ENCODE peak calls at places on chromosomes 5 and 9, in five cellular contexts. One of them, this sample, is unnamed.

GRCh38 chr9:120926397-120926928 is at the start of gene TRAF1:
- DNase-seq in left lung: no peak
- DNase-seq in upper lobe of left lung: no peak
- DNase-seq in PC-3: no peak
- DNase-seq in Panc1: no peak
- DNase-seq in this sample: no peak

GRCh38 chr5:181028032-181028819 is 11.8 kb upstream of the BTNL9 start:
- DNase-seq in left lung: peak; percentile 45
- DNase-seq in upper lobe of left lung: no peak
- DNase-seq in PC-3: no peak
- DNase-seq in Panc1: peak; percentile 45
- DNase-seq in this sample: peak; percentile 45

GRCh38 chr9:129505270-129505881 is 115.5 kb downstream of the C9orf50 start:
- DNase-seq in left lung: peak; percentile 63
- DNase-seq in upper lobe of left lung: no peak
- DNase-seq in PC-3: no peak
- DNase-seq in Panc1: no peak
- DNase-seq in this sample: no peak

GRCh38 chr9:125649315-125649714 is 57.7 kb downstream of the MAPKAP1 start:
- DNase-seq in left lung: no peak
- DNase-seq in upper lobe of left lung: peak; percentile 55
- DNase-seq in PC-3: peak; percentile 85
- DNase-seq in Panc1: no peak
- DNase-seq in this sample: no peak

GRCh38 chr5:159316519-159317383 is 13.5 kb downstream of the IL12B start:
- DNase-seq in left lung: no peak
- DNase-seq in upper lobe of left lung: peak; percentile 41
- DNase-seq in PC-3: peak; percentile 55
- DNase-seq in Panc1: peak; percentile 35
- DNase-seq in this sample: no peak

GRCh38 chr9:18142964-18143363 is 331.0 kb upstream of the ADAMTSL1 start:
- DNase-seq in left lung: no peak
- DNase-seq in upper lobe of left lung: no peak
- DNase-seq in PC-3: peak; percentile 26
- DNase-seq in Panc1: no peak
- DNase-seq in this sample: no peak

GRCh38 chr9:89848060-89849040 is 243.5 kb downstream of the GADD45G start:
- DNase-seq in left lung: no peak
- DNase-seq in upper lobe of left lung: no peak
- DNase-seq in PC-3: no peak
- DNase-seq in Panc1: no peak
- DNase-seq in this sample: no peak

GRCh38 chr9:138067594-138068367 is 190.2 kb downstream of the CACNA1B start:
- DNase-seq in left lung: no peak
- DNase-seq in upper lobe of left lung: peak; percentile 12
- DNase-seq in PC-3: no peak
- DNase-seq in Panc1: no peak
- DNase-seq in this sample: peak; percentile 35

GRCh38 chr9:110133059-110133458 is 74.9 kb downstream of the C9orf152 start:
- DNase-seq in left lung: no peak
- DNase-seq in upper lobe of left lung: no peak
- DNase-seq in PC-3: peak; percentile 6
- DNase-seq in Panc1: no peak
- DNase-seq in this sample: no peak

GRCh38 chr9:114412057-114412683 is 24.4 kb upstream of the AKNA start:
- DNase-seq in left lung: no peak
- DNase-seq in upper lobe of left lung: no peak
- DNase-seq in PC-3: no peak
- DNase-seq in Panc1: no peak
- DNase-seq in this sample: no peak

GRCh38 chr5:80654054-80654390 is 430 bp upstream of the MSH3 start:
- DNase-seq in left lung: no peak
- DNase-seq in upper lobe of left lung: no peak
- DNase-seq in PC-3: peak; percentile 4
- DNase-seq in Panc1: no peak
- DNase-seq in this sample: no peak

GRCh38 chr9:34169125-34169524 is 9.7 kb upstream of the UBAP1 start:
- DNase-seq in left lung: no peak
- DNase-seq in upper lobe of left lung: no peak
- DNase-seq in PC-3: no peak
- DNase-seq in Panc1: no peak
- DNase-seq in this sample: no peak

GRCh38 chr5:6359534-6359933 is 18.8 kb downstream of the MED10 start:
- DNase-seq in left lung: no peak
- DNase-seq in upper lobe of left lung: no peak
- DNase-seq in PC-3: no peak
- DNase-seq in Panc1: no peak
- DNase-seq in this sample: no peak

GRCh38 chr5:116272281-116272941 is 187.6 kb downstream of the COMMD10 start:
- DNase-seq in left lung: no peak
- DNase-seq in upper lobe of left lung: no peak
- DNase-seq in PC-3: no peak
- DNase-seq in Panc1: no peak
- DNase-seq in this sample: no peak

GRCh38 chr9:136542246-136543041 is 3.4 kb downstream of the NOTCH1 start:
- DNase-seq in left lung: no peak
- DNase-seq in upper lobe of left lung: no peak
- DNase-seq in PC-3: no peak
- DNase-seq in Panc1: no peak
- DNase-seq in this sample: no peak

GRCh38 chr5:141742866-141743651 is 61.0 kb upstream of the ARAP3 start:
- DNase-seq in left lung: peak; percentile 70
- DNase-seq in upper lobe of left lung: no peak
- DNase-seq in PC-3: peak; percentile 28
- DNase-seq in Panc1: no peak
- DNase-seq in this sample: no peak

GRCh38 chr5:164600166-164600715 is 1094.8 kb downstream of the MAT2B start:
- DNase-seq in left lung: no peak
- DNase-seq in upper lobe of left lung: no peak
- DNase-seq in PC-3: peak; percentile 55
- DNase-seq in Panc1: no peak
- DNase-seq in this sample: no peak

GRCh38 chr5:107294151-107294550 is 376.6 kb downstream of the EFNA5 start:
- DNase-seq in left lung: no peak
- DNase-seq in upper lobe of left lung: no peak
- DNase-seq in PC-3: no peak
- DNase-seq in Panc1: no peak
- DNase-seq in this sample: no peak

GRCh38 chr5:94471496-94471895 is 146.9 kb downstream of the KIAA0825 start:
- DNase-seq in left lung: no peak
- DNase-seq in upper lobe of left lung: no peak
- DNase-seq in PC-3: no peak
- DNase-seq in Panc1: no peak
- DNase-seq in this sample: no peak

GRCh38 chr5:61048534-61048933 is 103.5 kb downstream of the NDUFAF2 start:
- DNase-seq in left lung: no peak
- DNase-seq in upper lobe of left lung: no peak
- DNase-seq in PC-3: peak; percentile 83
- DNase-seq in Panc1: no peak
- DNase-seq in this sample: no peak

GRCh38 chr5:132830436-132831094 is at the start of gene SHROOM1:
- DNase-seq in left lung: peak; percentile 91
- DNase-seq in upper lobe of left lung: peak; percentile 79
- DNase-seq in PC-3: peak; percentile 68
- DNase-seq in Panc1: no peak
- DNase-seq in this sample: peak; percentile 76

GRCh38 chr5:74543162-74543995 is 97.1 kb downstream of the ENC1 start:
- DNase-seq in left lung: no peak
- DNase-seq in upper lobe of left lung: no peak
- DNase-seq in PC-3: peak; percentile 92
- DNase-seq in Panc1: peak; percentile 81
- DNase-seq in this sample: peak; percentile 58

GRCh38 chr5:32076699-32077695 is 97.1 kb downstream of the GOLPH3 start:
- DNase-seq in left lung: no peak
- DNase-seq in upper lobe of left lung: no peak
- DNase-seq in PC-3: peak; percentile 80
- DNase-seq in Panc1: peak; percentile 38
- DNase-seq in this sample: no peak

GRCh38 chr9:18390393-18390792 is 83.6 kb upstream of the ADAMTSL1 start:
- DNase-seq in left lung: no peak
- DNase-seq in upper lobe of left lung: no peak
- DNase-seq in PC-3: no peak
- DNase-seq in Panc1: no peak
- DNase-seq in this sample: no peak

GRCh38 chr9:76374702-76375543 is 19.3 kb downstream of the RFK start:
- DNase-seq in left lung: no peak
- DNase-seq in upper lobe of left lung: peak; percentile 84
- DNase-seq in PC-3: peak; percentile 72
- DNase-seq in Panc1: peak; percentile 64
- DNase-seq in this sample: peak; percentile 78

GRCh38 chr9:135216666-135217431 is 129.4 kb downstream of the OLFM1 start:
- DNase-seq in left lung: no peak
- DNase-seq in upper lobe of left lung: no peak
- DNase-seq in PC-3: no peak
- DNase-seq in Panc1: no peak
- DNase-seq in this sample: peak; percentile 68

GRCh38 chr5:116654890-116655289 is 80.3 kb upstream of the SEMA6A start:
- DNase-seq in left lung: no peak
- DNase-seq in upper lobe of left lung: no peak
- DNase-seq in PC-3: no peak
- DNase-seq in Panc1: no peak
- DNase-seq in this sample: no peak

GRCh38 chr9:14437336-14438231 is 123.6 kb upstream of the NFIB start:
- DNase-seq in left lung: no peak
- DNase-seq in upper lobe of left lung: no peak
- DNase-seq in PC-3: no peak
- DNase-seq in Panc1: no peak
- DNase-seq in this sample: no peak

DNA sequence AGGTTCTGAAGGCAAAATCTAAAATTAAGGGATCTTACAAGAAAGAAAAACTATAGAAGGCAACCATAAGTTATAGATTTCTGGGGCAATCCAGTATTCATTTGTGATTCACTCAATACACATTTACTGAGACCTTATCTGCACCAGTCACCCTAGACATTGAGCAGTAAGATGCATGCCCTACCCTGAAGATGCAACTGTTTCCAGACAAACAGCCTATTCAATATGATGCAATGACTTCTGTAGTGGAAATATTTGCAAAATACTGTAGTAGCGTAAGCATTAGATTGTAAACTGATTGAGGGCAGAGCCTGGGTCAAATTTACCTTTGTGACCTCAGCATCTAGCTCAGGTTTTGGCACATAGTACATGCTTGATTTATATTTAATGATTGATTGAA is 256.2 kb upstream of the ACTBL2 start:
- DNase-seq in left lung: no peak
- DNase-seq in upper lobe of left lung: no peak
- DNase-seq in PC-3: peak; percentile 22
- DNase-seq in Panc1: no peak
- DNase-seq in this sample: no peak
- H3K27me3 ChIP-seq in left lung: no peaks in the 10 kb centered on the region
- H3K27me3 ChIP-seq in upper lobe of left lung: no peaks in the 10 kb centered on the region
- H3K27me3 ChIP-seq in PC-3: no peaks in the 10 kb centered on the region
- H3K27me3 ChIP-seq in Panc1: no peaks in the 10 kb centered on the region
- H3K27me3 ChIP-seq in this sample: no peaks in the 10 kb centered on the region

GRCh38 chr5:177399903-177400868 is at the start of gene PFN3:
- DNase-seq in left lung: no peak
- DNase-seq in upper lobe of left lung: no peak
- DNase-seq in PC-3: no peak
- DNase-seq in Panc1: no peak
- DNase-seq in this sample: no peak
- H3K27me3 ChIP-seq in left lung: peaks cover 95% of the 10 kb centered on the region
- H3K27me3 ChIP-seq in upper lobe of left lung: peaks cover 46% of the 10 kb centered on the region
- H3K27me3 ChIP-seq in PC-3: no peaks in the 10 kb centered on the region
- H3K27me3 ChIP-seq in Panc1: no peaks in the 10 kb centered on the region
- H3K27me3 ChIP-seq in this sample: no peaks in the 10 kb centered on the region

GRCh38 chr9:105308448-105309412 is 64.3 kb downstream of the SLC44A1 start:
- DNase-seq in left lung: no peak
- DNase-seq in upper lobe of left lung: no peak
- DNase-seq in PC-3: no peak
- DNase-seq in Panc1: no peak
- DNase-seq in this sample: no peak
- H3K27me3 ChIP-seq in left lung: no peaks in the 10 kb centered on the region
- H3K27me3 ChIP-seq in upper lobe of left lung: no peaks in the 10 kb centered on the region
- H3K27me3 ChIP-seq in PC-3: no peaks in the 10 kb centered on the region
- H3K27me3 ChIP-seq in Panc1: no peaks in the 10 kb centered on the region
- H3K27me3 ChIP-seq in this sample: no peaks in the 10 kb centered on the region

GRCh38 chr5:172630961-172631360 is 10.1 kb upstream of the NEURL1B start:
- DNase-seq in left lung: no peak
- DNase-seq in upper lobe of left lung: no peak
- DNase-seq in PC-3: no peak
- DNase-seq in Panc1: no peak
- DNase-seq in this sample: no peak
- H3K27me3 ChIP-seq in left lung: no peaks in the 10 kb centered on the region
- H3K27me3 ChIP-seq in upper lobe of left lung: no peaks in the 10 kb centered on the region
- H3K27me3 ChIP-seq in PC-3: peaks cover 33% of the 10 kb centered on the region
- H3K27me3 ChIP-seq in Panc1: no peaks in the 10 kb centered on the region
- H3K27me3 ChIP-seq in this sample: no peaks in the 10 kb centered on the region

GRCh38 chr9:127753556-127753955 is 18.5 kb upstream of the TOR2A start:
- DNase-seq in left lung: no peak
- DNase-seq in upper lobe of left lung: no peak
- DNase-seq in PC-3: no peak
- DNase-seq in Panc1: no peak
- DNase-seq in this sample: no peak
- H3K27me3 ChIP-seq in left lung: peaks cover 37% of the 10 kb centered on the region
- H3K27me3 ChIP-seq in upper lobe of left lung: peaks cover 8% of the 10 kb centered on the region
- H3K27me3 ChIP-seq in PC-3: peaks cover 20% of the 10 kb centered on the region
- H3K27me3 ChIP-seq in Panc1: peaks cover 2% of the 10 kb centered on the region
- H3K27me3 ChIP-seq in this sample: peaks cover 9% of the 10 kb centered on the region

GRCh38 chr5:154517781-154518437 is 39.9 kb upstream of the HAND1 start:
- DNase-seq in left lung: no peak
- DNase-seq in upper lobe of left lung: no peak
- DNase-seq in PC-3: no peak
- DNase-seq in Panc1: no peak
- DNase-seq in this sample: no peak
- H3K27me3 ChIP-seq in left lung: peaks cover 52% of the 10 kb centered on the region
- H3K27me3 ChIP-seq in upper lobe of left lung: no peaks in the 10 kb centered on the region
- H3K27me3 ChIP-seq in PC-3: peaks cover 3% of the 10 kb centered on the region
- H3K27me3 ChIP-seq in Panc1: no peaks in the 10 kb centered on the region
- H3K27me3 ChIP-seq in this sample: no peaks in the 10 kb centered on the region

GRCh38 chr9:71743217-71743705 is 25.1 kb downstream of the CEMIP2 start:
- DNase-seq in left lung: no peak
- DNase-seq in upper lobe of left lung: no peak
- DNase-seq in PC-3: no peak
- DNase-seq in Panc1: no peak
- DNase-seq in this sample: no peak
- H3K27me3 ChIP-seq in left lung: no peaks in the 10 kb centered on the region
- H3K27me3 ChIP-seq in upper lobe of left lung: no peaks in the 10 kb centered on the region
- H3K27me3 ChIP-seq in PC-3: no peaks in the 10 kb centered on the region
- H3K27me3 ChIP-seq in Panc1: no peaks in the 10 kb centered on the region
- H3K27me3 ChIP-seq in this sample: no peaks in the 10 kb centered on the region

This sample was measured in pancreas.